ENCODE peak calls at places on chromosomes 13 and 19, in eight cellular contexts. L is astrocyte, Y is mammary epithelial cell, O is HepG2, W is neuronal stem cell, B is GM23248, I is fibroblast of lung, R is Karpas-422. M is an unnamed sample. For H3K27me3, the result is how much of the 10 kb centered on the place peaks cover.

GRCh38 chr13:79283742-79284141 is 122.3 kb downstream of the RBM26 start:
- DNase-seq in L (no peak), Y (no peak), O (no peak), W (no peak), B (no peak), I (no peak), R (no peak), M (no peak)

GRCh38 chr19:41321600-41322270 is 11.8 kb downstream of the CCDC97 start:
- DNase-seq in L (peak), Y (no peak), O (peak), W (peak), B (peak), I (peak), R (peak), M (peak)

GRCh38 chr19:2255112-2255845 is 938 bp downstream of the JSRP1 start:
- DNase-seq in L (no peak), Y (no peak), O (no peak), W (no peak), B (no peak), I (no peak), R (no peak), M (no peak)

GRCh38 chr13:51921790-51922740 is 60.3 kb downstream of the CCDC70 start:
- DNase-seq in L (no peak), Y (no peak), O (no peak), W (no peak), B (no peak), I (no peak), R (peak), M (no peak)

GRCh38 chr19:49355890-49356289 is 6.3 kb downstream of the TEAD2 start:
- DNase-seq in L (no peak), Y (no peak), O (no peak), W (no peak), B (no peak), I (no peak), R (no peak), M (no peak)

GRCh38 chr19:39416152-39416551 is 3.7 kb downstream of the PLEKHG2 start:
- DNase-seq in L (no peak), Y (no peak), O (no peak), W (no peak), B (no peak), I (no peak), R (no peak), M (no peak)

GRCh38 chr19:35037716-35038622 is 3.6 kb upstream of the HPN start:
- DNase-seq in L (no peak), Y (no peak), O (no peak), W (no peak), B (no peak), I (no peak), R (no peak), M (no peak)

GRCh38 chr19:16417660-16418596 is 53.8 kb downstream of the EPS15L1 start:
- DNase-seq in L (no peak), Y (peak), O (peak), W (peak), B (peak), I (peak), R (peak), M (peak)

GRCh38 chr19:16661480-16662034 is 618 bp downstream of the TMEM38A start:
- DNase-seq in L (no peak), Y (no peak), O (no peak), W (no peak), B (peak), I (no peak), R (peak), M (peak)

GRCh38 chr19:34118879-34119748 is 53.2 kb upstream of the LSM14A start:
- DNase-seq in L (no peak), Y (no peak), O (no peak), W (no peak), B (peak), I (no peak), R (no peak), M (no peak)

GRCh38 chr19:16541526-16542044 is 652 bp downstream of the CHERP start:
- DNase-seq in L (no peak), Y (peak), O (no peak), W (no peak), B (peak), I (no peak), R (no peak), M (peak)

GRCh38 chr13:29901714-29902631 is 51.6 kb upstream of the UBL3 start:
- DNase-seq in L (peak), Y (peak), O (no peak), W (no peak), B (peak), I (peak), R (no peak), M (peak)

GRCh38 chr19:14530505-14530904 is 1.1 kb downstream of the TECR start:
- DNase-seq in L (no peak), Y (no peak), O (no peak), W (no peak), B (no peak), I (no peak), R (peak), M (no peak)

GRCh38 chr13:35566340-35566739 is 89.9 kb upstream of the MAB21L1 start:
- DNase-seq in L (no peak), Y (no peak), O (no peak), W (no peak), B (no peak), I (no peak), R (no peak), M (no peak)

GRCh38 chr13:32720026-32720425 is 133.8 kb downstream of the PDS5B start:
- DNase-seq in L (no peak), Y (no peak), O (no peak), W (no peak), B (peak), I (no peak), R (no peak), M (no peak)

GRCh38 chr19:3621689-3622088 is 4.9 kb downstream of the CACTIN start:
- DNase-seq in L (no peak), Y (no peak), O (no peak), W (no peak), B (no peak), I (no peak), R (no peak), M (no peak)

GRCh38 chr19:35585844-35586243 is at the start of gene PMIS2:
- DNase-seq in L (no peak), Y (no peak), O (no peak), W (no peak), B (no peak), I (no peak), R (peak), M (no peak)

GRCh38 chr19:41276231-41276630 is 12.1 kb downstream of the HNRNPUL1 start:
- DNase-seq in L (no peak), Y (no peak), O (no peak), W (no peak), B (peak), I (no peak), R (no peak), M (peak)

GRCh38 chr13:79079351-79079839 is 326.7 kb downstream of the RBM26 start:
- DNase-seq in L (no peak), Y (peak), O (no peak), W (no peak), B (no peak), I (no peak), R (peak), M (no peak)

GRCh38 chr13:92804346-92804745 is 422.3 kb upstream of the GPC6 start:
- DNase-seq in L (peak), Y (peak), O (no peak), W (no peak), B (peak), I (peak), R (no peak), M (no peak)

GRCh38 chr13:44972956-44973581 is 16.2 kb downstream of the NUFIP1 start:
- DNase-seq in L (no peak), Y (no peak), O (peak), W (no peak), B (peak), I (peak), R (no peak), M (peak)

GRCh38 chr19:36973021-36973843 is 57.1 kb downstream of the ZNF568 start:
- DNase-seq in L (peak), Y (peak), O (no peak), W (peak), B (peak), I (peak), R (no peak), M (no peak)
- H2AFZ ChIP-seq in L (peak), Y (peak), O (no peak), W (no peak), B (peak), I (peak), R (no peak), M (no peak)

GRCh38 chr19:5244351-5244750 is 96.3 kb downstream of the PTPRS start:
- DNase-seq in L (no peak), Y (no peak), O (no peak), W (no peak), B (no peak), I (no peak), R (no peak), M (no peak)

GRCh38 chr19:5245631-5246553 is 94.7 kb downstream of the PTPRS start:
- DNase-seq in L (no peak), Y (no peak), O (no peak), W (no peak), B (no peak), I (no peak), R (no peak), M (no peak)

GRCh38 chr19:5240011-5240410 is 100.6 kb downstream of the PTPRS start:
- DNase-seq in L (no peak), Y (no peak), O (no peak), W (no peak), B (no peak), I (no peak), R (no peak), M (no peak)

GRCh38 chr19:5246554-5247155 is 94.0 kb downstream of the PTPRS start:
- DNase-seq in L (no peak), Y (no peak), O (no peak), W (no peak), B (no peak), I (peak), R (no peak), M (no peak)

GRCh38 chr19:5243878-5244277 is 96.7 kb downstream of the PTPRS start:
- DNase-seq in L (no peak), Y (no peak), O (no peak), W (no peak), B (no peak), I (no peak), R (no peak), M (no peak)
- H3K27ac ChIP-seq in L (no peak), Y (no peak), O (no peak), W (no peak), B (no peak), I (no peak), R (no peak), M (no peak)

GRCh38 chr19:13100031-13100588 is 2.5 kb downstream of the LYL1 start:
- DNase-seq in L (no peak), Y (peak), O (no peak), W (no peak), B (peak), I (peak), R (peak), M (no peak)
- H3K27me3 ChIP-seq in L (under half), Y (under half), O (under half), W (under half), B (under half), I (under half), R (under half), M (half or more)

GRCh38 chr19:55585658-55586339 is 5.2 kb upstream of the ZNF579 start:
- DNase-seq in L (peak), Y (no peak), O (peak), W (peak), B (peak), I (peak), R (peak), M (peak)
- H2AFZ ChIP-seq in L (peak), Y (peak), O (no peak), W (peak), B (peak), I (peak), R (peak), M (peak)

GRCh38 chr19:55340784-55341147 is 1.1 kb downstream of the KMT5C start:
- DNase-seq in L (no peak), Y (no peak), O (no peak), W (no peak), B (peak), I (no peak), R (peak), M (peak)

GRCh38 chr19:55339225-55340143 is at the start of gene KMT5C:
- DNase-seq in L (peak), Y (peak), O (peak), W (peak), B (peak), I (peak), R (peak), M (peak)

GRCh38 chr19:55342044-55342531 is 2.4 kb downstream of the KMT5C start:
- DNase-seq in L (no peak), Y (no peak), O (no peak), W (no peak), B (no peak), I (no peak), R (no peak), M (no peak)

GRCh38 chr19:55340144-55340783 is 588 bp downstream of the KMT5C start:
- DNase-seq in L (no peak), Y (no peak), O (no peak), W (no peak), B (no peak), I (no peak), R (peak), M (peak)

GRCh38 chr19:55341191-55342043 is 1.7 kb downstream of the KMT5C start:
- DNase-seq in L (peak), Y (peak), O (peak), W (peak), B (peak), I (peak), R (peak), M (peak)
- H3K27ac ChIP-seq in L (no peak), Y (no peak), O (no peak), W (peak), B (no peak), I (no peak), R (peak), M (peak)

GRCh38 chr19:50670102-50670380 is 20.8 kb downstream of the C19orf81 start:
- DNase-seq in L (no peak), Y (no peak), O (no peak), W (no peak), B (no peak), I (no peak), R (no peak), M (no peak)
- H3K27me3 ChIP-seq in L (under half), Y (under half), O (under half), W (under half), B (under half), I (under half), R (under half), M (half or more)

M was measured in hepatocyte.